ENCODE peak calls at places on chromosomes 2 and 18, in nine cellular contexts. One of them, this sample, is unnamed.

GRCh38 chr2:175687465-175687864 is 314.6 kb downstream of the LNPK start:
- DNase-seq in activated CD8-positive, alpha-beta memory T cell treated with anti-CD3 and anti-CD28 coated beads for 24 hours: no peak
- DNase-seq in iris pigment epithelial cell: no peak
- DNase-seq in neural progenitor cell: peak; percentile 11
- DNase-seq in cardiac fibroblast: no peak
- DNase-seq in posterior cingulate gyrus: no peak
- DNase-seq in GM04504: no peak
- DNase-seq in iPS-NIHi11: no peak
- DNase-seq in stimulated activated naive CD4-positive, alpha-beta T cell: no peak
- DNase-seq in this sample: no peak

GRCh38 chr18:44133483-44133882 is 547.2 kb upstream of the SETBP1 start:
- DNase-seq in cardiac fibroblast: peak; percentile 39
- DNase-seq in activated CD8-positive, alpha-beta memory T cell treated with anti-CD3 and anti-CD28 coated beads for 24 hours: no peak
- DNase-seq in neural progenitor cell: no peak
- DNase-seq in iPS-NIHi11: no peak
- DNase-seq in stimulated activated naive CD4-positive, alpha-beta T cell: no peak
- DNase-seq in GM04504: no peak
- DNase-seq in posterior cingulate gyrus: no peak
- DNase-seq in iris pigment epithelial cell: no peak
- DNase-seq in this sample: no peak

GRCh38 chr18:53457068-53457467 is 767.4 kb downstream of the MBD2 start:
- DNase-seq in iPS-NIHi11: no peak
- DNase-seq in iris pigment epithelial cell: no peak
- DNase-seq in stimulated activated naive CD4-positive, alpha-beta T cell: no peak
- DNase-seq in activated CD8-positive, alpha-beta memory T cell treated with anti-CD3 and anti-CD28 coated beads for 24 hours: no peak
- DNase-seq in cardiac fibroblast: peak; percentile 26
- DNase-seq in neural progenitor cell: no peak
- DNase-seq in posterior cingulate gyrus: no peak
- DNase-seq in GM04504: peak; percentile 5
- DNase-seq in this sample: no peak

GRCh38 chr2:28981016-28981441 is at the start of gene TOGARAM2:
- DNase-seq in posterior cingulate gyrus: peak; percentile 88
- DNase-seq in iPS-NIHi11: no peak
- DNase-seq in iris pigment epithelial cell: peak; percentile 66
- DNase-seq in stimulated activated naive CD4-positive, alpha-beta T cell: no peak
- DNase-seq in cardiac fibroblast: peak; percentile 28
- DNase-seq in activated CD8-positive, alpha-beta memory T cell treated with anti-CD3 and anti-CD28 coated beads for 24 hours: no peak
- DNase-seq in neural progenitor cell: peak; percentile 39
- DNase-seq in GM04504: no peak
- DNase-seq in this sample: no peak

GRCh38 chr18:74454279-74454741 is 2.8 kb downstream of the DIPK1C start:
- DNase-seq in activated CD8-positive, alpha-beta memory T cell treated with anti-CD3 and anti-CD28 coated beads for 24 hours: no peak
- DNase-seq in posterior cingulate gyrus: peak; percentile 87
- DNase-seq in GM04504: no peak
- DNase-seq in iris pigment epithelial cell: no peak
- DNase-seq in cardiac fibroblast: no peak
- DNase-seq in iPS-NIHi11: no peak
- DNase-seq in stimulated activated naive CD4-positive, alpha-beta T cell: no peak
- DNase-seq in neural progenitor cell: peak; percentile 46
- DNase-seq in this sample: no peak

GRCh38 chr2:218645126-218645525 is 14.3 kb downstream of the ZNF142 start:
- DNase-seq in activated CD8-positive, alpha-beta memory T cell treated with anti-CD3 and anti-CD28 coated beads for 24 hours: no peak
- DNase-seq in cardiac fibroblast: peak; percentile 45
- DNase-seq in posterior cingulate gyrus: no peak
- DNase-seq in GM04504: peak; percentile 8
- DNase-seq in stimulated activated naive CD4-positive, alpha-beta T cell: no peak
- DNase-seq in iPS-NIHi11: no peak
- DNase-seq in neural progenitor cell: no peak
- DNase-seq in iris pigment epithelial cell: peak; percentile 55
- DNase-seq in this sample: no peak

GRCh38 chr2:190812506-190813294 is 67.9 kb upstream of the GLS start:
- DNase-seq in GM04504: peak; percentile 47
- DNase-seq in iPS-NIHi11: no peak
- DNase-seq in activated CD8-positive, alpha-beta memory T cell treated with anti-CD3 and anti-CD28 coated beads for 24 hours: no peak
- DNase-seq in posterior cingulate gyrus: no peak
- DNase-seq in cardiac fibroblast: peak; percentile 81
- DNase-seq in iris pigment epithelial cell: peak; percentile 67
- DNase-seq in stimulated activated naive CD4-positive, alpha-beta T cell: no peak
- DNase-seq in neural progenitor cell: no peak
- DNase-seq in this sample: no peak

GRCh38 chr2:235669269-235669831 is 175.5 kb downstream of the AGAP1 start:
- DNase-seq in iPS-NIHi11: peak; percentile 92
- DNase-seq in activated CD8-positive, alpha-beta memory T cell treated with anti-CD3 and anti-CD28 coated beads for 24 hours: peak; percentile 63
- DNase-seq in posterior cingulate gyrus: peak; percentile 97
- DNase-seq in iris pigment epithelial cell: peak; percentile 82
- DNase-seq in cardiac fibroblast: peak; percentile 80
- DNase-seq in stimulated activated naive CD4-positive, alpha-beta T cell: no peak
- DNase-seq in GM04504: no peak
- DNase-seq in neural progenitor cell: peak; percentile 97
- DNase-seq in this sample: peak; percentile 95

GRCh38 chr2:113157897-113158753 is 15.6 kb upstream of the PSD4 start:
- DNase-seq in cardiac fibroblast: no peak
- DNase-seq in activated CD8-positive, alpha-beta memory T cell treated with anti-CD3 and anti-CD28 coated beads for 24 hours: peak; percentile 60
- DNase-seq in neural progenitor cell: no peak
- DNase-seq in GM04504: peak; percentile 3
- DNase-seq in iris pigment epithelial cell: peak; percentile 84
- DNase-seq in iPS-NIHi11: no peak
- DNase-seq in stimulated activated naive CD4-positive, alpha-beta T cell: peak; percentile 4
- DNase-seq in posterior cingulate gyrus: no peak
- DNase-seq in this sample: no peak

GRCh38 chr18:11905613-11906012 is 2.5 kb downstream of the MPPE1 start:
- DNase-seq in activated CD8-positive, alpha-beta memory T cell treated with anti-CD3 and anti-CD28 coated beads for 24 hours: no peak
- DNase-seq in cardiac fibroblast: no peak
- DNase-seq in neural progenitor cell: no peak
- DNase-seq in posterior cingulate gyrus: no peak
- DNase-seq in stimulated activated naive CD4-positive, alpha-beta T cell: no peak
- DNase-seq in iris pigment epithelial cell: no peak
- DNase-seq in GM04504: no peak
- DNase-seq in iPS-NIHi11: no peak
- DNase-seq in this sample: peak; percentile 58

GRCh38 chr2:196131949-196132925 is 39.1 kb downstream of the STK17B start:
- DNase-seq in posterior cingulate gyrus: no peak
- DNase-seq in neural progenitor cell: peak; percentile 11
- DNase-seq in iris pigment epithelial cell: peak; percentile 43
- DNase-seq in iPS-NIHi11: no peak
- DNase-seq in GM04504: no peak
- DNase-seq in activated CD8-positive, alpha-beta memory T cell treated with anti-CD3 and anti-CD28 coated beads for 24 hours: no peak
- DNase-seq in cardiac fibroblast: peak; percentile 24
- DNase-seq in stimulated activated naive CD4-positive, alpha-beta T cell: peak; percentile 33
- DNase-seq in this sample: peak; percentile 68

GRCh38 chr18:6752200-6752873 is 22.8 kb downstream of the ARHGAP28 start:
- DNase-seq in stimulated activated naive CD4-positive, alpha-beta T cell: no peak
- DNase-seq in activated CD8-positive, alpha-beta memory T cell treated with anti-CD3 and anti-CD28 coated beads for 24 hours: no peak
- DNase-seq in neural progenitor cell: peak; percentile 73
- DNase-seq in cardiac fibroblast: peak; percentile 41
- DNase-seq in posterior cingulate gyrus: no peak
- DNase-seq in GM04504: no peak
- DNase-seq in iPS-NIHi11: peak; percentile 76
- DNase-seq in iris pigment epithelial cell: peak; percentile 71
- DNase-seq in this sample: peak; percentile 92

GRCh38 chr2:149622343-149622742 is 34.8 kb upstream of the MMADHC start:
- DNase-seq in iPS-NIHi11: no peak
- DNase-seq in iris pigment epithelial cell: no peak
- DNase-seq in activated CD8-positive, alpha-beta memory T cell treated with anti-CD3 and anti-CD28 coated beads for 24 hours: no peak
- DNase-seq in stimulated activated naive CD4-positive, alpha-beta T cell: no peak
- DNase-seq in posterior cingulate gyrus: no peak
- DNase-seq in cardiac fibroblast: no peak
- DNase-seq in GM04504: no peak
- DNase-seq in neural progenitor cell: no peak
- DNase-seq in this sample: no peak

GRCh38 chr2:174659069-174659900 is 61.7 kb upstream of the WIPF1 start:
- DNase-seq in iPS-NIHi11: no peak
- DNase-seq in cardiac fibroblast: no peak
- DNase-seq in GM04504: no peak
- DNase-seq in neural progenitor cell: no peak
- DNase-seq in activated CD8-positive, alpha-beta memory T cell treated with anti-CD3 and anti-CD28 coated beads for 24 hours: no peak
- DNase-seq in iris pigment epithelial cell: no peak
- DNase-seq in posterior cingulate gyrus: no peak
- DNase-seq in stimulated activated naive CD4-positive, alpha-beta T cell: no peak
- DNase-seq in this sample: no peak

GRCh38 chr2:28239152-28239551 is 153.5 kb upstream of the FOSL2 start:
- DNase-seq in iris pigment epithelial cell: no peak
- DNase-seq in GM04504: no peak
- DNase-seq in posterior cingulate gyrus: no peak
- DNase-seq in activated CD8-positive, alpha-beta memory T cell treated with anti-CD3 and anti-CD28 coated beads for 24 hours: no peak
- DNase-seq in neural progenitor cell: no peak
- DNase-seq in cardiac fibroblast: no peak
- DNase-seq in stimulated activated naive CD4-positive, alpha-beta T cell: no peak
- DNase-seq in iPS-NIHi11: no peak
- DNase-seq in this sample: no peak

GRCh38 chr2:55115795-55116597 is 65.7 kb upstream of the RTN4 start:
- DNase-seq in activated CD8-positive, alpha-beta memory T cell treated with anti-CD3 and anti-CD28 coated beads for 24 hours: no peak
- DNase-seq in iPS-NIHi11: no peak
- DNase-seq in iris pigment epithelial cell: peak; percentile 60
- DNase-seq in cardiac fibroblast: peak; percentile 54
- DNase-seq in neural progenitor cell: no peak
- DNase-seq in posterior cingulate gyrus: no peak
- DNase-seq in stimulated activated naive CD4-positive, alpha-beta T cell: no peak
- DNase-seq in GM04504: no peak
- DNase-seq in this sample: no peak

GRCh38 chr2:6072757-6073156 is 380.6 kb downstream of the SOX11 start:
- DNase-seq in stimulated activated naive CD4-positive, alpha-beta T cell: no peak
- DNase-seq in GM04504: no peak
- DNase-seq in iPS-NIHi11: peak; percentile 29
- DNase-seq in neural progenitor cell: peak; percentile 62
- DNase-seq in iris pigment epithelial cell: no peak
- DNase-seq in activated CD8-positive, alpha-beta memory T cell treated with anti-CD3 and anti-CD28 coated beads for 24 hours: no peak
- DNase-seq in posterior cingulate gyrus: no peak
- DNase-seq in cardiac fibroblast: no peak
- DNase-seq in this sample: no peak

GRCh38 chr2:47239119-47239969 is 84.2 kb upstream of the STPG4 start:
- DNase-seq in iPS-NIHi11: no peak
- DNase-seq in stimulated activated naive CD4-positive, alpha-beta T cell: no peak
- DNase-seq in GM04504: no peak
- DNase-seq in cardiac fibroblast: no peak
- DNase-seq in posterior cingulate gyrus: no peak
- DNase-seq in activated CD8-positive, alpha-beta memory T cell treated with anti-CD3 and anti-CD28 coated beads for 24 hours: no peak
- DNase-seq in neural progenitor cell: no peak
- DNase-seq in iris pigment epithelial cell: no peak
- DNase-seq in this sample: no peak

GRCh38 chr2:45980161-45980852 is 316.9 kb upstream of the EPAS1 start:
- DNase-seq in GM04504: no peak
- DNase-seq in posterior cingulate gyrus: no peak
- DNase-seq in iris pigment epithelial cell: no peak
- DNase-seq in stimulated activated naive CD4-positive, alpha-beta T cell: no peak
- DNase-seq in neural progenitor cell: no peak
- DNase-seq in activated CD8-positive, alpha-beta memory T cell treated with anti-CD3 and anti-CD28 coated beads for 24 hours: peak; percentile 15
- DNase-seq in cardiac fibroblast: no peak
- DNase-seq in iPS-NIHi11: no peak
- DNase-seq in this sample: peak; percentile 35

GRCh38 chr2:236107971-236108625 is 60.1 kb downstream of the GBX2 start:
- DNase-seq in activated CD8-positive, alpha-beta memory T cell treated with anti-CD3 and anti-CD28 coated beads for 24 hours: no peak
- DNase-seq in iPS-NIHi11: peak; percentile 48
- DNase-seq in posterior cingulate gyrus: peak; percentile 74
- DNase-seq in iris pigment epithelial cell: no peak
- DNase-seq in stimulated activated naive CD4-positive, alpha-beta T cell: no peak
- DNase-seq in cardiac fibroblast: no peak
- DNase-seq in GM04504: no peak
- DNase-seq in neural progenitor cell: no peak
- DNase-seq in this sample: no peak

GRCh38 chr18:58314284-58314683 is 270.3 kb downstream of the NEDD4L start:
- DNase-seq in stimulated activated naive CD4-positive, alpha-beta T cell: no peak
- DNase-seq in cardiac fibroblast: peak; percentile 92
- DNase-seq in iris pigment epithelial cell: peak; percentile 91
- DNase-seq in iPS-NIHi11: no peak
- DNase-seq in neural progenitor cell: no peak
- DNase-seq in activated CD8-positive, alpha-beta memory T cell treated with anti-CD3 and anti-CD28 coated beads for 24 hours: no peak
- DNase-seq in GM04504: peak; percentile 93
- DNase-seq in posterior cingulate gyrus: peak; percentile 78
- DNase-seq in this sample: no peak

GRCh38 chr2:18475884-18476283 is 84.6 kb downstream of the RDH14 start:
- DNase-seq in neural progenitor cell: no peak
- DNase-seq in posterior cingulate gyrus: no peak
- DNase-seq in activated CD8-positive, alpha-beta memory T cell treated with anti-CD3 and anti-CD28 coated beads for 24 hours: no peak
- DNase-seq in stimulated activated naive CD4-positive, alpha-beta T cell: no peak
- DNase-seq in iris pigment epithelial cell: no peak
- DNase-seq in cardiac fibroblast: no peak
- DNase-seq in iPS-NIHi11: no peak
- DNase-seq in GM04504: no peak
- DNase-seq in this sample: no peak

GRCh38 chr2:218867900-218868299 is 8.3 kb downstream of the WNT6 start:
- DNase-seq in posterior cingulate gyrus: peak; percentile 33
- DNase-seq in GM04504: no peak
- DNase-seq in iris pigment epithelial cell: no peak
- DNase-seq in cardiac fibroblast: no peak
- DNase-seq in iPS-NIHi11: no peak
- DNase-seq in neural progenitor cell: no peak
- DNase-seq in stimulated activated naive CD4-positive, alpha-beta T cell: no peak
- DNase-seq in activated CD8-positive, alpha-beta memory T cell treated with anti-CD3 and anti-CD28 coated beads for 24 hours: no peak
- DNase-seq in this sample: no peak

GRCh38 chr18:76463358-76463757 is 31.7 kb downstream of the ZNF516 start:
- DNase-seq in GM04504: no peak
- DNase-seq in iPS-NIHi11: no peak
- DNase-seq in stimulated activated naive CD4-positive, alpha-beta T cell: no peak
- DNase-seq in iris pigment epithelial cell: no peak
- DNase-seq in posterior cingulate gyrus: peak; percentile 57
- DNase-seq in cardiac fibroblast: no peak
- DNase-seq in activated CD8-positive, alpha-beta memory T cell treated with anti-CD3 and anti-CD28 coated beads for 24 hours: peak; percentile 21
- DNase-seq in neural progenitor cell: no peak
- DNase-seq in this sample: peak; percentile 36

GRCh38 chr18:37484893-37485834 is 80.4 kb downstream of the CELF4 start:
- DNase-seq in stimulated activated naive CD4-positive, alpha-beta T cell: no peak
- DNase-seq in iPS-NIHi11: peak; percentile 81
- DNase-seq in activated CD8-positive, alpha-beta memory T cell treated with anti-CD3 and anti-CD28 coated beads for 24 hours: no peak
- DNase-seq in iris pigment epithelial cell: peak; percentile 20
- DNase-seq in cardiac fibroblast: peak; percentile 59
- DNase-seq in posterior cingulate gyrus: peak; percentile 88
- DNase-seq in GM04504: no peak
- DNase-seq in neural progenitor cell: peak; percentile 78
- DNase-seq in this sample: peak; percentile 90

GRCh38 chr18:79104137-79104536 is 34.9 kb downstream of the ATP9B start:
- DNase-seq in iPS-NIHi11: no peak
- DNase-seq in cardiac fibroblast: no peak
- DNase-seq in activated CD8-positive, alpha-beta memory T cell treated with anti-CD3 and anti-CD28 coated beads for 24 hours: no peak
- DNase-seq in iris pigment epithelial cell: no peak
- DNase-seq in stimulated activated naive CD4-positive, alpha-beta T cell: no peak
- DNase-seq in posterior cingulate gyrus: no peak
- DNase-seq in neural progenitor cell: no peak
- DNase-seq in GM04504: no peak
- DNase-seq in this sample: no peak

GRCh38 chr18:3441290-3441689 is 8.7 kb upstream of the TGIF1 start:
- DNase-seq in GM04504: no peak
- DNase-seq in activated CD8-positive, alpha-beta memory T cell treated with anti-CD3 and anti-CD28 coated beads for 24 hours: no peak
- DNase-seq in stimulated activated naive CD4-positive, alpha-beta T cell: peak; percentile 9
- DNase-seq in iPS-NIHi11: peak; percentile 52
- DNase-seq in posterior cingulate gyrus: peak; percentile 69
- DNase-seq in iris pigment epithelial cell: peak; percentile 34
- DNase-seq in cardiac fibroblast: peak; percentile 63
- DNase-seq in neural progenitor cell: peak; percentile 51
- DNase-seq in this sample: no peak

GRCh38 chr2:170949415-170949814 is 20.4 kb downstream of the GORASP2 start:
- DNase-seq in iris pigment epithelial cell: no peak
- DNase-seq in stimulated activated naive CD4-positive, alpha-beta T cell: no peak
- DNase-seq in GM04504: no peak
- DNase-seq in neural progenitor cell: no peak
- DNase-seq in iPS-NIHi11: no peak
- DNase-seq in cardiac fibroblast: no peak
- DNase-seq in activated CD8-positive, alpha-beta memory T cell treated with anti-CD3 and anti-CD28 coated beads for 24 hours: no peak
- DNase-seq in posterior cingulate gyrus: no peak
- DNase-seq in this sample: no peak

GRCh38 chr2:240460781-240461431 is 25.4 kb downstream of the GPC1 start:
- DNase-seq in cardiac fibroblast: no peak
- DNase-seq in activated CD8-positive, alpha-beta memory T cell treated with anti-CD3 and anti-CD28 coated beads for 24 hours: no peak
- DNase-seq in GM04504: no peak
- DNase-seq in iPS-NIHi11: no peak
- DNase-seq in neural progenitor cell: no peak
- DNase-seq in stimulated activated naive CD4-positive, alpha-beta T cell: no peak
- DNase-seq in posterior cingulate gyrus: peak; percentile 79
- DNase-seq in iris pigment epithelial cell: no peak
- DNase-seq in this sample: peak; percentile 64

GRCh38 chr18:9700261-9700796 is 7.8 kb upstream of the RAB31 start:
- DNase-seq in neural progenitor cell: no peak
- DNase-seq in GM04504: no peak
- DNase-seq in stimulated activated naive CD4-positive, alpha-beta T cell: no peak
- DNase-seq in cardiac fibroblast: no peak
- DNase-seq in iris pigment epithelial cell: peak; percentile 26
- DNase-seq in iPS-NIHi11: no peak
- DNase-seq in activated CD8-positive, alpha-beta memory T cell treated with anti-CD3 and anti-CD28 coated beads for 24 hours: no peak
- DNase-seq in posterior cingulate gyrus: no peak
- DNase-seq in this sample: peak; percentile 75

GRCh38 chr2:96103906-96104861 is 12.2 kb downstream of the ADRA2B start:
- DNase-seq in stimulated activated naive CD4-positive, alpha-beta T cell: no peak
- DNase-seq in activated CD8-positive, alpha-beta memory T cell treated with anti-CD3 and anti-CD28 coated beads for 24 hours: peak; percentile 38
- DNase-seq in GM04504: no peak
- DNase-seq in cardiac fibroblast: no peak
- DNase-seq in iPS-NIHi11: no peak
- DNase-seq in neural progenitor cell: no peak
- DNase-seq in posterior cingulate gyrus: peak; percentile 48
- DNase-seq in iris pigment epithelial cell: no peak
- DNase-seq in this sample: peak; percentile 42